ENCODE peak calls at places on chromosomes 13 and 19, in ten cellular contexts. One of them, this sample, is unnamed.

GRCh38 chr13:107977175-107977574 is 238.2 kb downstream of the LIG4 start:
- DNase-seq in ascending aorta: no peak
- DNase-seq in Peyer's patch: no peak
- DNase-seq in fibroblast of pulmonary artery: no peak
- DNase-seq in dorsolateral prefrontal cortex: no peak
- DNase-seq in thyroid gland: no peak
- DNase-seq in astrocyte of the spinal cord: no peak
- DNase-seq in WERI-Rb-1: no peak
- DNase-seq in osteoblast: no peak
- DNase-seq in thoracic aorta: no peak
- DNase-seq in this sample: no peak

GRCh38 chr13:33649212-33649917 is 168.6 kb upstream of the RFC3 start:
- DNase-seq in ascending aorta: no peak
- DNase-seq in Peyer's patch: no peak
- DNase-seq in fibroblast of pulmonary artery: no peak
- DNase-seq in dorsolateral prefrontal cortex: no peak
- DNase-seq in thyroid gland: no peak
- DNase-seq in astrocyte of the spinal cord: peak; percentile 10
- DNase-seq in WERI-Rb-1: no peak
- DNase-seq in osteoblast: peak; percentile 73
- DNase-seq in thoracic aorta: no peak
- DNase-seq in this sample: peak; percentile 44

GRCh38 chr13:26961890-26962615 is 201.5 kb upstream of the GPR12 start:
- DNase-seq in ascending aorta: no peak
- DNase-seq in Peyer's patch: peak; percentile 85
- DNase-seq in fibroblast of pulmonary artery: no peak
- DNase-seq in dorsolateral prefrontal cortex: no peak
- DNase-seq in thyroid gland: no peak
- DNase-seq in astrocyte of the spinal cord: no peak
- DNase-seq in WERI-Rb-1: no peak
- DNase-seq in osteoblast: no peak
- DNase-seq in thoracic aorta: no peak
- DNase-seq in this sample: no peak

GRCh38 chr19:5138606-5139594 is 170.0 kb downstream of the KDM4B start:
- DNase-seq in ascending aorta: no peak
- DNase-seq in Peyer's patch: peak; percentile 94
- DNase-seq in fibroblast of pulmonary artery: peak; percentile 93
- DNase-seq in dorsolateral prefrontal cortex: no peak
- DNase-seq in thyroid gland: peak; percentile 24
- DNase-seq in astrocyte of the spinal cord: peak; percentile 87
- DNase-seq in WERI-Rb-1: no peak
- DNase-seq in osteoblast: peak; percentile 99
- DNase-seq in thoracic aorta: no peak
- DNase-seq in this sample: peak; percentile 90

GRCh38 chr19:32294871-32295438 is 50.5 kb upstream of the ZNF507 start:
- DNase-seq in ascending aorta: no peak
- DNase-seq in Peyer's patch: no peak
- DNase-seq in fibroblast of pulmonary artery: no peak
- DNase-seq in dorsolateral prefrontal cortex: no peak
- DNase-seq in thyroid gland: no peak
- DNase-seq in astrocyte of the spinal cord: no peak
- DNase-seq in WERI-Rb-1: no peak
- DNase-seq in osteoblast: no peak
- DNase-seq in thoracic aorta: no peak
- DNase-seq in this sample: no peak

GRCh38 chr13:112150352-112150751 is 83.4 kb downstream of the SOX1 start:
- DNase-seq in ascending aorta: no peak
- DNase-seq in Peyer's patch: no peak
- DNase-seq in fibroblast of pulmonary artery: no peak
- DNase-seq in dorsolateral prefrontal cortex: no peak
- DNase-seq in thyroid gland: peak; percentile 52
- DNase-seq in astrocyte of the spinal cord: no peak
- DNase-seq in WERI-Rb-1: no peak
- DNase-seq in osteoblast: no peak
- DNase-seq in thoracic aorta: no peak
- DNase-seq in this sample: no peak

GRCh38 chr19:35986664-35987570 is 8.1 kb upstream of the SDHAF1 start:
- DNase-seq in ascending aorta: no peak
- DNase-seq in Peyer's patch: peak; percentile 72
- DNase-seq in fibroblast of pulmonary artery: no peak
- DNase-seq in dorsolateral prefrontal cortex: peak; percentile 72
- DNase-seq in thyroid gland: peak; percentile 7
- DNase-seq in astrocyte of the spinal cord: no peak
- DNase-seq in WERI-Rb-1: peak; percentile 83
- DNase-seq in osteoblast: peak; percentile 85
- DNase-seq in thoracic aorta: no peak
- DNase-seq in this sample: no peak

GRCh38 chr13:98353750-98354149 is 176.7 kb upstream of the RNF113B start:
- DNase-seq in ascending aorta: no peak
- DNase-seq in Peyer's patch: no peak
- DNase-seq in fibroblast of pulmonary artery: no peak
- DNase-seq in dorsolateral prefrontal cortex: no peak
- DNase-seq in thyroid gland: no peak
- DNase-seq in astrocyte of the spinal cord: peak; percentile 32
- DNase-seq in WERI-Rb-1: no peak
- DNase-seq in osteoblast: no peak
- DNase-seq in thoracic aorta: no peak
- DNase-seq in this sample: no peak

GRCh38 chr19:41919948-41920712 is 8.1 kb downstream of the ERFL start:
- DNase-seq in ascending aorta: no peak
- DNase-seq in Peyer's patch: no peak
- DNase-seq in fibroblast of pulmonary artery: no peak
- DNase-seq in dorsolateral prefrontal cortex: no peak
- DNase-seq in thyroid gland: no peak
- DNase-seq in astrocyte of the spinal cord: no peak
- DNase-seq in WERI-Rb-1: no peak
- DNase-seq in osteoblast: no peak
- DNase-seq in thoracic aorta: no peak
- DNase-seq in this sample: no peak

GRCh38 chr13:104779311-104779710 is 1713.1 kb upstream of the SLC10A2 start:
- DNase-seq in ascending aorta: no peak
- DNase-seq in Peyer's patch: no peak
- DNase-seq in fibroblast of pulmonary artery: peak; percentile 39
- DNase-seq in dorsolateral prefrontal cortex: no peak
- DNase-seq in thyroid gland: no peak
- DNase-seq in astrocyte of the spinal cord: peak; percentile 73
- DNase-seq in WERI-Rb-1: no peak
- DNase-seq in osteoblast: no peak
- DNase-seq in thoracic aorta: no peak
- DNase-seq in this sample: peak; percentile 82

GRCh38 chr19:46206176-46206575 is 23.4 kb upstream of the IGFL1 start:
- DNase-seq in ascending aorta: no peak
- DNase-seq in Peyer's patch: no peak
- DNase-seq in fibroblast of pulmonary artery: no peak
- DNase-seq in dorsolateral prefrontal cortex: no peak
- DNase-seq in thyroid gland: no peak
- DNase-seq in astrocyte of the spinal cord: no peak
- DNase-seq in WERI-Rb-1: no peak
- DNase-seq in osteoblast: no peak
- DNase-seq in thoracic aorta: no peak
- DNase-seq in this sample: no peak

GRCh38 chr13:99969934-99970760 is 1.4 kb downstream of the ZIC5 start:
- DNase-seq in ascending aorta: no peak
- DNase-seq in Peyer's patch: peak; percentile 48
- DNase-seq in fibroblast of pulmonary artery: no peak
- DNase-seq in dorsolateral prefrontal cortex: peak; percentile 72
- DNase-seq in thyroid gland: no peak
- DNase-seq in astrocyte of the spinal cord: peak; percentile 57
- DNase-seq in WERI-Rb-1: peak; percentile 91
- DNase-seq in osteoblast: peak; percentile 90
- DNase-seq in thoracic aorta: no peak
- DNase-seq in this sample: peak; percentile 72
- H3K4me3 ChIP-seq in ascending aorta: peak overlapping the region; percentile 45
- H3K4me3 ChIP-seq in Peyer's patch: no peak overlapping the region
- H3K4me3 ChIP-seq in fibroblast of pulmonary artery: no peak overlapping the region
- H3K4me3 ChIP-seq in dorsolateral prefrontal cortex: peak overlapping the region; percentile 54
- H3K4me3 ChIP-seq in thyroid gland: no peak overlapping the region
- H3K4me3 ChIP-seq in astrocyte of the spinal cord: peak overlapping the region; percentile 65
- H3K4me3 ChIP-seq in WERI-Rb-1: peak overlapping the region; percentile 93
- H3K4me3 ChIP-seq in osteoblast: no peak overlapping the region
- H3K4me3 ChIP-seq in thoracic aorta: peak overlapping the region; percentile 62
- H3K4me3 ChIP-seq in this sample: peak overlapping the region; percentile 69

DNA sequence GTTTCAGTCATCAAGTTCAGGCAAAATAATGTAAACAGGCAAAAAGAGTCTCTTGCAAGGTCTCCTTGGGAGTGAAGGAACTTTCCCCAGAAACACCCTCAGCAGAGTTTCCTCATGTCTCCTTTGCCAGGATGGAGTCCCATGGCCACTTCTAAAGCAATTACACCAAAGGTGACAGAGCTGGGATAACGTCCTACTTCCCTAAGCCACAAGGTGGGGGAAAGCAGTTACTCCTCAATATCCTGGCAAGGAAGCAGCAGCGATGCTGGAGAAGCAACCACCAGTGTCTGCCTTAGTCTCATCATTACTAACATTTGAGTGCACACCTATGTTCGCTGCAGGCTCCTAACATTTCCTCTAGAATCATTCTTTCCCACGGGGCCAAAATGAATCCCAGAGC is 88.6 kb downstream of the UBL3 start:
- DNase-seq in ascending aorta: no peak
- DNase-seq in Peyer's patch: no peak
- DNase-seq in fibroblast of pulmonary artery: no peak
- DNase-seq in dorsolateral prefrontal cortex: no peak
- DNase-seq in thyroid gland: no peak
- DNase-seq in astrocyte of the spinal cord: no peak
- DNase-seq in WERI-Rb-1: no peak
- DNase-seq in osteoblast: no peak
- DNase-seq in thoracic aorta: no peak
- DNase-seq in this sample: no peak
- TF ChIP-seq CTCF in ascending aorta: no peak
- TF ChIP-seq CTCF in Peyer's patch: no peak
- TF ChIP-seq CTCF in fibroblast of pulmonary artery: no peak
- TF ChIP-seq CTCF in dorsolateral prefrontal cortex: no peak
- TF ChIP-seq CTCF in thyroid gland: no peak
- TF ChIP-seq CTCF in astrocyte of the spinal cord: no peak
- TF ChIP-seq CTCF in WERI-Rb-1: no peak
- TF ChIP-seq CTCF in osteoblast: no peak
- TF ChIP-seq CTCF in thoracic aorta: no peak
- TF ChIP-seq CTCF in this sample: no peak

GRCh38 chr19:51927859-51928258 is 587 bp downstream of the ZNF613 start:
- DNase-seq in ascending aorta: no peak
- DNase-seq in Peyer's patch: no peak
- DNase-seq in fibroblast of pulmonary artery: no peak
- DNase-seq in dorsolateral prefrontal cortex: no peak
- DNase-seq in thyroid gland: peak; percentile 12
- DNase-seq in astrocyte of the spinal cord: no peak
- DNase-seq in WERI-Rb-1: no peak
- DNase-seq in osteoblast: no peak
- DNase-seq in thoracic aorta: no peak
- DNase-seq in this sample: no peak

GRCh38 chr19:51931921-51932320 is 4.6 kb downstream of the ZNF613 start:
- DNase-seq in ascending aorta: no peak
- DNase-seq in Peyer's patch: no peak
- DNase-seq in fibroblast of pulmonary artery: no peak
- DNase-seq in dorsolateral prefrontal cortex: no peak
- DNase-seq in thyroid gland: no peak
- DNase-seq in astrocyte of the spinal cord: no peak
- DNase-seq in WERI-Rb-1: no peak
- DNase-seq in osteoblast: no peak
- DNase-seq in thoracic aorta: no peak
- DNase-seq in this sample: no peak

GRCh38 chr19:51921949-51922348 is 5.3 kb upstream of the ZNF613 start:
- DNase-seq in ascending aorta: no peak
- DNase-seq in Peyer's patch: no peak
- DNase-seq in fibroblast of pulmonary artery: no peak
- DNase-seq in dorsolateral prefrontal cortex: no peak
- DNase-seq in thyroid gland: no peak
- DNase-seq in astrocyte of the spinal cord: peak; percentile 9
- DNase-seq in WERI-Rb-1: no peak
- DNase-seq in osteoblast: no peak
- DNase-seq in thoracic aorta: no peak
- DNase-seq in this sample: no peak

GRCh38 chr19:51926784-51927741 is at the start of gene ZNF613:
- DNase-seq in ascending aorta: peak; percentile 47
- DNase-seq in Peyer's patch: peak; percentile 95
- DNase-seq in fibroblast of pulmonary artery: peak; percentile 98
- DNase-seq in dorsolateral prefrontal cortex: peak; percentile 91
- DNase-seq in thyroid gland: peak; percentile 92
- DNase-seq in astrocyte of the spinal cord: peak; percentile 96
- DNase-seq in WERI-Rb-1: peak; percentile 92
- DNase-seq in osteoblast: peak; percentile 89
- DNase-seq in thoracic aorta: peak; percentile 52
- DNase-seq in this sample: peak; percentile 98

GRCh38 chr19:51926426-51926783 is 867 bp upstream of the ZNF613 start:
- DNase-seq in ascending aorta: no peak
- DNase-seq in Peyer's patch: no peak
- DNase-seq in fibroblast of pulmonary artery: no peak
- DNase-seq in dorsolateral prefrontal cortex: no peak
- DNase-seq in thyroid gland: no peak
- DNase-seq in astrocyte of the spinal cord: no peak
- DNase-seq in WERI-Rb-1: no peak
- DNase-seq in osteoblast: no peak
- DNase-seq in thoracic aorta: no peak
- DNase-seq in this sample: no peak
- H3K4me3 ChIP-seq in ascending aorta: peak overlapping the region; percentile 87
- H3K4me3 ChIP-seq in Peyer's patch: peak overlapping the region; percentile 68
- H3K4me3 ChIP-seq in fibroblast of pulmonary artery: peak overlapping the region; percentile 100
- H3K4me3 ChIP-seq in dorsolateral prefrontal cortex: peak overlapping the region; percentile 91
- H3K4me3 ChIP-seq in thyroid gland: peak overlapping the region; percentile 49
- H3K4me3 ChIP-seq in astrocyte of the spinal cord: peak overlapping the region; percentile 98
- H3K4me3 ChIP-seq in WERI-Rb-1: peak overlapping the region; percentile 96
- H3K4me3 ChIP-seq in osteoblast: peak overlapping the region; percentile 95
- H3K4me3 ChIP-seq in thoracic aorta: peak overlapping the region; percentile 90
- H3K4me3 ChIP-seq in this sample: peak overlapping the region; percentile 91

GRCh38 chr13:66624302-66624701 is 605.8 kb downstream of the PCDH9 start:
- DNase-seq in ascending aorta: no peak
- DNase-seq in Peyer's patch: no peak
- DNase-seq in fibroblast of pulmonary artery: no peak
- DNase-seq in dorsolateral prefrontal cortex: no peak
- DNase-seq in thyroid gland: no peak
- DNase-seq in astrocyte of the spinal cord: no peak
- DNase-seq in WERI-Rb-1: no peak
- DNase-seq in osteoblast: no peak
- DNase-seq in thoracic aorta: no peak
- DNase-seq in this sample: no peak

GRCh38 chr13:66612983-66613382 is 617.2 kb downstream of the PCDH9 start:
- DNase-seq in ascending aorta: no peak
- DNase-seq in Peyer's patch: no peak
- DNase-seq in fibroblast of pulmonary artery: no peak
- DNase-seq in dorsolateral prefrontal cortex: no peak
- DNase-seq in thyroid gland: no peak
- DNase-seq in astrocyte of the spinal cord: no peak
- DNase-seq in WERI-Rb-1: peak; percentile 26
- DNase-seq in osteoblast: no peak
- DNase-seq in thoracic aorta: no peak
- DNase-seq in this sample: no peak

GRCh38 chr13:66623129-66623528 is 607.0 kb downstream of the PCDH9 start:
- DNase-seq in ascending aorta: no peak
- DNase-seq in Peyer's patch: no peak
- DNase-seq in fibroblast of pulmonary artery: no peak
- DNase-seq in dorsolateral prefrontal cortex: no peak
- DNase-seq in thyroid gland: no peak
- DNase-seq in astrocyte of the spinal cord: no peak
- DNase-seq in WERI-Rb-1: no peak
- DNase-seq in osteoblast: no peak
- DNase-seq in thoracic aorta: no peak
- DNase-seq in this sample: no peak

GRCh38 chr13:66617786-66618185 is 612.4 kb downstream of the PCDH9 start:
- DNase-seq in ascending aorta: no peak
- DNase-seq in Peyer's patch: no peak
- DNase-seq in fibroblast of pulmonary artery: no peak
- DNase-seq in dorsolateral prefrontal cortex: no peak
- DNase-seq in thyroid gland: no peak
- DNase-seq in astrocyte of the spinal cord: no peak
- DNase-seq in WERI-Rb-1: no peak
- DNase-seq in osteoblast: no peak
- DNase-seq in thoracic aorta: no peak
- DNase-seq in this sample: no peak

GRCh38 chr13:66618702-66619101 is 611.4 kb downstream of the PCDH9 start:
- DNase-seq in ascending aorta: no peak
- DNase-seq in Peyer's patch: no peak
- DNase-seq in fibroblast of pulmonary artery: peak; percentile 73
- DNase-seq in dorsolateral prefrontal cortex: no peak
- DNase-seq in thyroid gland: no peak
- DNase-seq in astrocyte of the spinal cord: peak; percentile 55
- DNase-seq in WERI-Rb-1: no peak
- DNase-seq in osteoblast: peak; percentile 76
- DNase-seq in thoracic aorta: no peak
- DNase-seq in this sample: peak; percentile 76
- TF ChIP-seq CTCF in ascending aorta: no peak
- TF ChIP-seq CTCF in Peyer's patch: peak; percentile 8
- TF ChIP-seq CTCF in fibroblast of pulmonary artery: peak; percentile 65
- TF ChIP-seq CTCF in dorsolateral prefrontal cortex: no peak
- TF ChIP-seq CTCF in thyroid gland: no peak
- TF ChIP-seq CTCF in astrocyte of the spinal cord: peak; percentile 59
- TF ChIP-seq CTCF in WERI-Rb-1: no peak
- TF ChIP-seq CTCF in osteoblast: peak; percentile 54
- TF ChIP-seq CTCF in thoracic aorta: no peak
- TF ChIP-seq CTCF in this sample: peak; percentile 59

This sample was measured in choroid plexus epithelial cell.